ENCODE peak calls at places on chromosomes 7 and 10, in four cellular contexts. R, H, V and E are unnamed samples.

GRCh38 chr10:126618466-126618865 is 52.0 kb downstream of the C10orf90 start:
- DNase-seq in R (no peak), H (no peak), V (no peak), E (no peak)

GRCh38 chr10:132114953-132115520 is 49.3 kb downstream of the JAKMIP3 start:
- DNase-seq in R (peak; percentile 38), H (no peak), V (no peak), E (no peak)

GRCh38 chr7:157564518-157565177 is 227.8 kb downstream of the DNAJB6 start:
- DNase-seq in R (no peak), H (no peak), V (no peak), E (no peak)

GRCh38 chr10:50216418-50216817 is 34.9 kb downstream of the ASAH2 start:
- DNase-seq in R (no peak), H (no peak), V (no peak), E (no peak)

GRCh38 chr10:35765039-35765662 is 123.1 kb upstream of the FZD8 start:
- DNase-seq in R (no peak), H (no peak), V (no peak), E (no peak)

GRCh38 chr7:50552921-50553320 is 12.3 kb downstream of the DDC start:
- DNase-seq in R (no peak), H (no peak), V (no peak), E (no peak)

GRCh38 chr7:26681819-26682418 is 182.5 kb downstream of the SKAP2 start:
- DNase-seq in R (no peak), H (no peak), V (no peak), E (no peak)

GRCh38 chr10:123878666-123879311 is 12.8 kb downstream of the CPXM2 start:
- DNase-seq in R (no peak), H (no peak), V (no peak), E (no peak)

GRCh38 chr7:81399461-81399860 is 370.4 kb downstream of the HGF start:
- DNase-seq in R (no peak), H (no peak), V (no peak), E (no peak)

GRCh38 chr7:36147361-36147760 is 5.7 kb upstream of the EEPD1 start:
- DNase-seq in R (no peak), H (no peak), V (no peak), E (no peak)

GRCh38 chr7:136049818-136050461 is 72.8 kb upstream of the MTPN start:
- DNase-seq in R (no peak), H (no peak), V (no peak), E (no peak)

DNA sequence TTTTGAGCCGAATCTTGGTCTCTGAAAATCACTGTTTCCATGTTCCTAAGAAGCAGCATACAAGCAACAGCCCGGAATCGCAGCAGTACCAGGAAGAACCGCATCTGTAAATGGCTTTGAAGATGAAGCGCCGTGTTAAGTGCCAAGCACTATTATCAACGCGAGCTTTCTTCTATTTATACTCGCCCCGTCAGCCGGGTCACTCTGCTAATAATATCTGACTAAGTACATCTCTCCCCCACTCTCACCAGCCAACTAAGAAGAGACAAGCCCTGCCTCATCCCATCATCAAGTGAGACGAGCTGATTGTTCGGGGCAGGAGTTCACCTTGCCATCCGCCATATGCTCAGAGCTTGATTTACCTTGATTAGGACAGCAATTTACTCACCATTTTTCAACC is 13.2 kb downstream of the SFMBT2 start:
- DNase-seq in R (no peak), H (no peak), V (no peak), E (no peak)
- TF ChIP-seq POLR2AphosphoS5 in R (no peak), H (no peak), V (no peak), E (no peak)

GRCh38 chr7:15686209-15686956 is at the start of gene MEOX2:
- DNase-seq in R (no peak), H (no peak), V (no peak), E (no peak)

GRCh38 chr7:15684036-15684815 is 2.3 kb downstream of the MEOX2 start:
- DNase-seq in R (no peak), H (no peak), V (no peak), E (no peak)

GRCh38 chr7:15684834-15685233 is 1.6 kb downstream of the MEOX2 start:
- DNase-seq in R (no peak), H (no peak), V (no peak), E (no peak)

GRCh38 chr7:15686957-15687644 is 618 bp upstream of the MEOX2 start:
- DNase-seq in R (no peak), H (no peak), V (no peak), E (no peak)

GRCh38 chr7:15685358-15686181 is 913 bp downstream of the MEOX2 start:
- DNase-seq in R (no peak), H (no peak), V (no peak), E (no peak)
- TF ChIP-seq POLR2AphosphoS5 in R (peak; percentile 42), H (no peak), V (no peak), E (no peak)

DNA sequence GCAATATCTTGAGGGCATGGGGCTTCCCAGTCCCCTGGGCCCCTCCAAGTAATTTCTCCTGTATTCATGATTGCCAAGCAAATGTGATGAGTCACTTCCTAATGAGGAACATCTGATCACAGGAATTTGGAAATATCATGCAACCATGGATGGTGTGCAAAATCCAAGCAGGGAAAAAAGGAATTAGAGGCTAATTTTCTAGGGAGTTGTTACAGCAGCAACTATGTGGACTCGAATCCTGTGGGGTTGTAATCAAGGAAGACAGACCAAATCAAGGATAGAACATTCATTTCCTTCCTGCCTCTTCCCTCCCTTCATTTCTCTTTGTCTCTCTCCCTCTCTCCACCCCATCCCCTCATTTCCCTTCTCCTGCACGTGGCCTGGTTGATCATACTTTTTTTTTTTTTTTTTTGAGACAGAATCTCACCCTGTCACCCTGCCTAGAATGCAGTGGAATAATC is 23.9 kb upstream of the AGFG2 start:
- DNase-seq in R (no peak), H (no peak), V (no peak), E (no peak)
- TF ChIP-seq POLR2AphosphoS5 in R (no peak), H (no peak), V (no peak), E (no peak)

GRCh38 chr10:102460836-102461186 is 9.5 kb upstream of the C10orf95 start:
- DNase-seq in R (no peak), H (no peak), V (no peak), E (no peak)

GRCh38 chr10:102457591-102458150 is 6.3 kb upstream of the C10orf95 start:
- DNase-seq in R (no peak), H (no peak), V (no peak), E (no peak)

GRCh38 chr10:102463983-102464382 is 12.6 kb upstream of the C10orf95 start:
- DNase-seq in R (no peak), H (no peak), V (no peak), E (no peak)

GRCh38 chr10:102462512-102463054 is 11.2 kb upstream of the C10orf95 start:
- DNase-seq in R (no peak), H (peak; percentile 42), V (no peak), E (no peak)

DNA sequence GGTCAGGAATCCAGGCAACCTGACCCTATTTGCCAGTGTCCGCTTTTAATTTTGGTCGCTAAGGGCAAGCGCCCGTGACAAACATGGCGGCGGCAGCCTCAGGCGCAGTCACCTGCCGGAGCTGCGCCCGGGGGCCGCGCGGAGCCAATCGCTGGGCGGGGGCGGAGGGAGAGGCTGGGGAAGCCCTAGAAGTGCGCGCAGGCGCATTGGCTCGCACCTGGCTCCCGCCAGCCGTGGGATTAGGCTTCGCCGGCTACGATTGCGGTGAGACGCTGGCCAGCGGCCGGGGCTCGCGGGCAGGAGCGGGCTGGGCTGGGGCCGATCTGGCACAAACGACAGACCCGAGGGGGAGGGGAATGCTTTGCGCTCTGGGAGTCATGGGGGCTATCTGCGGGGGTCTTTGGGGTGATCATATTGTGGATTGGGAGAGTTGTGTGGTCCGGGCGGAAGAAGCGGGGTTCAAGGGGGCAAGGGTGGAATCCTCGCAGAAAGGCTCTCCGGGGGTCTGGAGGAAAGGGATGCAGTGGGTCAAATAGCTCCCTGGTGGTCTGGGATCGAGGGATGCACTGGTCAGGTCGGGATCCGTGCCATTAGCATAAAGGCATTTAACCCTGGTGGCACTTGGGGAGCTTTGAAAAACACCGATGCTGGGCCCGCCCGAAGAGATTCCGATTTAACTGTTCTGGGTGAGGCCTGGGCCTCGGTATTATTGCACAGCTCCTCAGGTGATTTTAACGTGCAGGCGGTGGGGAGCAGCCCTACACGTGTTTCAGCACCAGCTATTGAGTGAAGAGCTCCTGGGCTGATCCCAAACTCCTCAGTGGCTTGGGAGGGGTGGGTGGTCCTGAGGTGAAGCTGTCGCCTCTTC is 10.1 kb upstream of the C10orf95 start:
- DNase-seq in R (peak; percentile 94), H (peak; percentile 86), V (peak; percentile 99), E (no peak)
- TF ChIP-seq POLR2AphosphoS5 in R (no peak), H (peak; percentile 28), V (no peak), E (peak; percentile 66)

GRCh38 chr7:108012499-108013430 is 9.8 kb upstream of the LAMB1 start:
- DNase-seq in R (no peak), H (peak; percentile 28), V (no peak), E (no peak)

GRCh38 chr7:108008827-108009226 is 5.9 kb upstream of the LAMB1 start:
- DNase-seq in R (no peak), H (no peak), V (no peak), E (no peak)

GRCh38 chr7:108009873-108010272 is 6.9 kb upstream of the LAMB1 start:
- DNase-seq in R (no peak), H (no peak), V (no peak), E (no peak)

GRCh38 chr7:108007762-108008161 is 4.8 kb upstream of the LAMB1 start:
- DNase-seq in R (no peak), H (no peak), V (no peak), E (no peak)

GRCh38 chr7:108010377-108010776 is 7.4 kb upstream of the LAMB1 start:
- DNase-seq in R (no peak), H (no peak), V (no peak), E (no peak)
- TF ChIP-seq POLR2AphosphoS5 in R (no peak), H (no peak), V (no peak), E (no peak)

GRCh38 chr7:47937065-47937687 is 11.1 kb downstream of the PKD1L1 start:
- DNase-seq in R (no peak), H (no peak), V (peak; percentile 76), E (no peak)

GRCh38 chr7:47938574-47939165 is 9.6 kb downstream of the PKD1L1 start:
- DNase-seq in R (no peak), H (no peak), V (no peak), E (peak; percentile 17)

GRCh38 chr7:47939425-47940036 is 8.7 kb downstream of the PKD1L1 start:
- DNase-seq in R (no peak), H (no peak), V (no peak), E (no peak)

GRCh38 chr7:47936323-47936722 is 11.9 kb downstream of the PKD1L1 start:
- DNase-seq in R (no peak), H (no peak), V (no peak), E (no peak)

DNA sequence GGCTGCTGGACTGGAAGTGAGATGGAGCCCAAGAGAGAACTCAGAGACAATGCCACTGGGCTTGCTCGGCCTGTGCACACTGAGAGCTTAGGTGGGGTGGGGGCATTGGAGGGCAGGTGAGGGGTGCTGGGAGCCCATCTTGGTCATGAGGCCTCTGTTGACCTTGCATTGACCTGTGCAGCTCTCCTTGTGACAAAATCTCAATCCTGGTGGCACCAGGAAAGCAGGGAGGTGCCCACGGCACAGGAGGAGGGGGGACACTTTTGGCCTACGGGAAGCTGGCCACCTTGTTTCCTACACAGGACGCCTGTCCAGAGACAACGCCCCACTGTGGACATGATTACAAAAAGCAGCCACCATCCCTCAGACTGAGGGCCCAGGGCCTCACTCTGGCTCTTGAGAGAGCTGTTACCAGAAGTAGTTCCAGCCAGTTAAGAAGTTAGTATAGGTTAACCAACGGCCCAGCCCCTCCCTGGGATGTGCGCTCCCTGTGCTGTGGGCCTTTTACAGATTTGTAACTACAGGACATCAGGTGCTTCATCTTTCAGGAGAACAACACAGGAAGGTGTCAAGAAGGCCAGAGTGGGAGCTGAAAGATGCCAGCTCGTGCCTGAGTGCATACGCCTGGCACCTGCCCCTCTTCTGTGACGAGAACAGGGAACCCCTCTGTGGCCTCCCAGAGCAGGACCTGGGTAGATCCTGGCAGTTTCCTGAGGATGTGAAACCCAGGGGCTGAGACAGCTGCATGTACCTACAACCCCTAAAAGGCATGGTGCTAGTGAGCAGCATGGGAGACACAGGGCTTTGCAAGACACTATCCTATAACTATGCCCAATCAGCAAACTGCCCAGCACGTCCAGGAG is 10.3 kb downstream of the PKD1L1 start:
- DNase-seq in R (no peak), H (no peak), V (peak; percentile 42), E (no peak)
- TF ChIP-seq POLR2AphosphoS5 in R (no peak), H (no peak), V (no peak), E (no peak)

GRCh38 chr7:45098983-45099839 is 10.4 kb upstream of the NACAD start:
- DNase-seq in R (no peak), H (no peak), V (no peak), E (no peak)
- TF ChIP-seq POLR2AphosphoS5 in R (no peak), H (peak; percentile 22), V (no peak), E (no peak)